ENCODE peak calls at places on chromosomes 7 and 10, in six cellular contexts. T, F, A, B, J and E are unnamed samples.

GRCh38 chr7:140209866-140210609 is 33.3 kb upstream of the KDM7A start:
- DNase-seq in F (no peak), T (no peak), A (peak), B (peak), J (no peak), E (peak)

GRCh38 chr10:100999742-101000601 is at the start of gene LZTS2:
- DNase-seq in J (peak), T (no peak), A (peak), F (no peak), B (no peak), E (peak)

GRCh38 chr10:102542800-102543418 is 39.1 kb downstream of the SUFU start:
- DNase-seq in T (no peak), J (peak), B (no peak), F (peak), A (no peak), E (no peak)

GRCh38 chr10:30718877-30719268 is 89.3 kb upstream of the LYZL2 start:
- DNase-seq in F (no peak), A (no peak), J (no peak), B (no peak), T (no peak), E (no peak)

GRCh38 chr7:138396251-138397070 is 63.6 kb upstream of the TRIM24 start:
- DNase-seq in A (no peak), F (no peak), B (peak), T (no peak), J (no peak), E (peak)

GRCh38 chr10:73871915-73872710 is 2.2 kb downstream of the CAMK2G start:
- DNase-seq in F (peak), T (no peak), B (no peak), J (no peak), A (no peak), E (no peak)

GRCh38 chr7:116138202-116138801 is 72.0 kb upstream of the TES start:
- DNase-seq in T (peak), B (no peak), F (peak), A (no peak), J (peak), E (no peak)

GRCh38 chr10:89352039-89352597 is 24.3 kb downstream of the IFIT3 start:
- DNase-seq in B (no peak), A (peak), T (no peak), J (peak), F (peak), E (peak)

GRCh38 chr7:75649462-75649861 is 89.3 kb downstream of the HIP1 start:
- DNase-seq in T (no peak), A (peak), B (no peak), F (no peak), J (peak), E (no peak)

GRCh38 chr7:9719303-9719702 is 1254.4 kb upstream of the PHF14 start:
- DNase-seq in J (no peak), B (no peak), T (no peak), A (no peak), F (no peak), E (no peak)

GRCh38 chr10:130660266-130660665 is 524.1 kb downstream of the GLRX3 start:
- DNase-seq in B (no peak), J (no peak), A (no peak), T (no peak), F (no peak), E (no peak)

GRCh38 chr10:34222359-34222758 is 592.7 kb downstream of the PARD3 start:
- DNase-seq in T (no peak), J (no peak), F (no peak), A (no peak), B (no peak), E (no peak)

GRCh38 chr7:107147464-107148214 is 21.2 kb upstream of the HBP1 start:
- DNase-seq in B (no peak), A (no peak), F (peak), T (peak), J (peak), E (no peak)

GRCh38 chr7:100736671-100737070 is 3.3 kb downstream of the ZAN start:
- DNase-seq in B (no peak), J (no peak), T (no peak), A (no peak), F (no peak), E (no peak)

GRCh38 chr7:38322461-38322860 is 49.0 kb upstream of the TARP start:
- DNase-seq in F (no peak), B (no peak), A (no peak), T (no peak), J (no peak), E (no peak)

GRCh38 chr10:100333106-100333505 is 3.1 kb upstream of the PKD2L1 start:
- DNase-seq in F (no peak), J (no peak), T (no peak), A (no peak), B (no peak), E (no peak)

GRCh38 chr7:159143780-159144755 is 599 bp downstream of the VIPR2 start:
- DNase-seq in F (no peak), A (no peak), T (peak), B (no peak), J (no peak), E (no peak)

GRCh38 chr7:108244110-108244509 is 113.9 kb upstream of the LAMB4 start:
- DNase-seq in A (no peak), T (no peak), F (no peak), J (no peak), B (no peak), E (no peak)

GRCh38 chr10:113492181-113492580 is 60.7 kb upstream of the HABP2 start:
- DNase-seq in J (no peak), A (no peak), F (no peak), B (no peak), T (no peak), E (no peak)

GRCh38 chr7:120273476-120273975 is 551 bp downstream of the KCND2 start:
- DNase-seq in B (peak), J (peak), T (no peak), F (no peak), A (no peak), E (no peak)

GRCh38 chr7:90311185-90311584 is 9.9 kb downstream of the FAM237B start:
- DNase-seq in A (no peak), F (no peak), J (no peak), B (no peak), T (no peak), E (no peak)

GRCh38 chr7:140541513-140542192 is 62.3 kb upstream of the MKRN1 start:
- DNase-seq in T (no peak), B (no peak), F (peak), A (peak), J (peak), E (peak)

GRCh38 chr7:148871551-148871950 is 12.5 kb downstream of the EZH2 start:
- DNase-seq in J (no peak), F (no peak), A (no peak), T (no peak), B (no peak), E (no peak)

GRCh38 chr10:71371750-71372166 is 25.0 kb upstream of the CDH23 start:
- DNase-seq in J (no peak), A (no peak), F (no peak), B (peak), T (no peak), E (no peak)

GRCh38 chr7:8991159-8991558 is 557.8 kb downstream of the NXPH1 start:
- DNase-seq in J (no peak), F (no peak), A (no peak), T (no peak), B (no peak), E (no peak)

GRCh38 chr7:48113270-48113669 is 24.2 kb downstream of the UPP1 start:
- DNase-seq in B (no peak), T (no peak), F (no peak), J (no peak), A (no peak), E (no peak)

GRCh38 chr10:119268871-119269506 is 61.6 kb downstream of the GRK5 start:
- DNase-seq in F (peak), J (no peak), A (no peak), B (peak), T (peak), E (no peak)

GRCh38 chr7:20435305-20435704 is 104.6 kb downstream of the ITGB8 start:
- DNase-seq in F (no peak), T (no peak), J (no peak), A (peak), B (no peak), E (peak)

GRCh38 chr10:101293007-101293723 is 60.8 kb upstream of the BTRC start:
- DNase-seq in B (no peak), J (no peak), A (no peak), F (no peak), T (no peak), E (no peak)

GRCh38 chr10:14185501-14186045 is 145.2 kb downstream of the FRMD4A start:
- DNase-seq in B (peak), J (peak), A (no peak), T (peak), F (peak), E (no peak)

GRCh38 chr7:78195281-78195680 is 396.7 kb downstream of the PHTF2 start:
- DNase-seq in B (no peak), J (no peak), T (no peak), A (no peak), F (no peak), E (no peak)

DNA sequence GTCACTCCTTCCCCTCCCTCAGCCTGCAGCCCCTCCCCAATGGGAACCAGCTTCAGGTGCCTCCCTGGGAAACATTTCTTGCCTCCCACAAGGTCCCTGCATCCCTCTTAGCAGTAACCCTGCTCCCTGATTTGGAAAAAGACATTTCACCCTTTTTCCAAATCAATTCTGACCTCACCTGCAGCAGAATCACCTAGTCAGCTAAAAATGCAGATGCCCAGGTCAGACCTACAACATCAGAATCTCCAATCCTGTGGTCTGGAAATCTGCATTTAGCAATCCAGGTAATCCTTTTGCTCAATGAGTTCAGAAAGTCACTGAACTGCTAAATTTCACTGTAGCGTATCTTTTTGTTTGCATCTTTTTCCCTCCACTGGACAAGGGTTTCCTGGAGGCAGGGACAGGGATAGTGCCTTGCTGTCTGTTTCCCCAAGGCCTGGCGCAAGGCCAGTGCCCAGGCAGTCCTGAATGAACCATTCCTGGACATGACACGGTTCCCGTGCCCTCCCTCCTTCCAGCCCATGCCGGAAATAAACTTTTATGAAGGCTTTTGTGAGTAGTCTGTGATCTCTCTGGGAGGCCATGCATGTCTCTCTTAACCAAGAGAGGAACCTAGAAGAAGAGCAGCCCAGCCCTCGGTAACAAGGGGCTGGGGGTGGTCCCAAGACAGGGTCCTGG is 44.0 kb downstream of the COL13A1 start:
- DNase-seq in A (peak), T (no peak), F (peak), J (peak), B (no peak), E (no peak)
- H3K27ac ChIP-seq in A (no peak), T (no peak), F (no peak), J (no peak), B (no peak), E (no peak)

DNA sequence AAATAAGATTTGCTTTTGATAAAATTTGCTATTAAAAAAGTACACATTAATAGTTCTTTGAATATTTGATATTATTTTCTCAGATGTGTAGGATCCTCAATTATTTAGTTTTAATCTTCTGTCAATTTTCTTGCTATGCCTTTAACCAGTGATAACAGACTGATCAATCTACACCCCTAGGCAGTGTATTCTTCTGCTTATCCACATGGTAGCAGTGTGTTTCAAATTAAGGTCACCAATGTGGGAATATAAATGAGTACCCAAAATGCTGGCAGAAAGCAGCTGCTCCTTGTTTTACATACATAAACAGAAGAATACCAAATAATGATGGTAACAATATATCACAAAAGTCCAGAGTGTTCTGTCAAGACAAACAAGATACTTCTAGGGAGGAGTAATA is 87.0 kb downstream of the SKAP2 start:
- DNase-seq in F (no peak), J (no peak), A (no peak), B (no peak), T (no peak), E (no peak)
- TF ChIP-seq CTCF in F (no peak), J (no peak), A (no peak), B (no peak), T (no peak), E (no peak)

GRCh38 chr10:3537518-3537917 is 247.5 kb downstream of the KLF6 start:
- DNase-seq in F (no peak), T (no peak), B (no peak), A (no peak), J (no peak), E (no peak)
- H3K27ac ChIP-seq in F (no peak), T (no peak), B (no peak), A (no peak), J (no peak), E (no peak)

GRCh38 chr7:103150192-103150591 is 1.3 kb upstream of the NAPEPLD start:
- DNase-seq in J (peak), A (no peak), F (no peak), B (no peak), T (no peak), E (no peak)

GRCh38 chr7:103148131-103148993 is 537 bp downstream of the NAPEPLD start:
- DNase-seq in F (no peak), T (no peak), J (peak), A (no peak), B (peak), E (no peak)

GRCh38 chr7:103149808-103150180 is 895 bp upstream of the NAPEPLD start:
- DNase-seq in J (no peak), F (no peak), B (no peak), T (no peak), A (no peak), E (no peak)

GRCh38 chr7:103154042-103154441 is 5.1 kb upstream of the NAPEPLD start:
- DNase-seq in B (no peak), T (no peak), F (no peak), A (no peak), J (no peak), E (no peak)

GRCh38 chr7:103148994-103149807 is at the start of gene NAPEPLD:
- DNase-seq in J (peak), B (peak), F (peak), T (peak), A (peak), E (peak)
- TF ChIP-seq CTCF in J (no peak), B (no peak), F (no peak), T (no peak), A (no peak), E (no peak)

DNA sequence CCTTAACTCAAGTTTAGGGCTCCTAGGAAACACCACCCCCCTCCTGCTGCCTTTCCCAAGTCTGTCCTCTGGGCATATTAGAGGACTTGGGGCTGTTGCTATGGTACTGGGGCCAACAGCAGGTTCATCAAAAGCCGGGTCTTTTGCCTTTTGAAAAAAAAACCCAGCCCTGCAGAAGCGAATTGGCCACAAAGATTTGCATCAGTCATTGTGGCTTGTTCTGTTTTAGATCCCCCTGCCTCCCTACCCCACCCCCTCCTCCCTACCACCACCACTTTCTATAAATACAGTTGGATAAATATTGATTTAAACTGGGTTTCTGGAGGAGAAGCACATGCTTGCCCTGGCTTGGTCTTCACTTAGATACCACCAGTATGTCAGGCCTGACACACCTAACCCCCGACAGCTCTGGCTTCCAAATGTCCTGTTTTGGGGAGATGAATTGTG is 7.0 kb downstream of the MXI1 start:
- DNase-seq in J (no peak), A (no peak), F (peak), T (peak), B (no peak), E (no peak)
- H3K27ac ChIP-seq in J (no peak), A (no peak), F (peak), T (no peak), B (no peak), E (peak)

GRCh38 chr10:48535416-48536225 is 69.3 kb downstream of the ARHGAP22 start:
- DNase-seq in J (no peak), T (no peak), A (no peak), F (no peak), B (no peak), E (peak)
- TF ChIP-seq CTCF in J (no peak), T (peak), A (no peak), F (no peak), B (peak), E (no peak)

DNA sequence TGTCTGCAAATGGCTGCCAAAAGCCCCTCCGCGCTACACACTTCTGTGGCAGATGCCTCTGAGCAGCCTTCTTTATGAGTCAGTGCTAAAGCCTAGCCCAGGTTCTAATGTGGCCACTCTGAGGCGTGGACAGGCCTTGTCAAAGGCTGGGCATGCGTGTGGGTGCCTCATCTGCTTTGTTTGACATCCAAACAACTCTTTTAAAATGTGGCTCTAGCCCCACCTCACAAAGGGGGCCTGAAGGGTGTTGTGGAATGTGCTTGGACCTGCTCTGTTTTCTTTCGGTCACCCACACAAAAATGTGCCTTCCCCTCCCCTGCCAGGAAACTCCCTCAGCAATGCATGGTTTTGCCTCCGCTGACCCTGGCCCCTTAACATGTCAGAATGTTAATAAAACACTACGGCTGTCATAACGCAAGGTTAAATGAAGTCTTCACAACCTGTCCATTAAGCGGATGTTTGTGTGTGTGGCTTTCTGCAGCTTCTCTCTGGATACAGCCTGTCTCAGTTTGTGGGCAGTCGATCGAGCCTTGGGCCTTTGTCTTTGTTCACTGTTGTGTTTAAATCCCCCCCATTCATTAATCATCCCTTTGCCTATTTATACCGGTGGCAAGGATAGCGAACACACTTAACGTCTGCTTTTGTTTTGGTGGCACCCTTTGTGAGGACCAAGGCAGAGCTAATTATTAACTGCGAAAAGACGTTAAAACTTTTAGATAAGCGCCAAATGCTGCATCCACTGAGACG is 718.9 kb downstream of the LRMDA start:
- DNase-seq in F (peak), B (no peak), T (no peak), J (peak), A (no peak), E (peak)
- H3K27ac ChIP-seq in F (no peak), B (no peak), T (no peak), J (no peak), A (no peak), E (peak)

GRCh38 chr7:128919881-128920789 is 9.6 kb upstream of the KCP start:
- DNase-seq in B (no peak), A (no peak), T (no peak), F (no peak), J (no peak), E (no peak)
- TF ChIP-seq CTCF in B (no peak), A (no peak), T (no peak), F (peak), J (no peak), E (no peak)

DNA sequence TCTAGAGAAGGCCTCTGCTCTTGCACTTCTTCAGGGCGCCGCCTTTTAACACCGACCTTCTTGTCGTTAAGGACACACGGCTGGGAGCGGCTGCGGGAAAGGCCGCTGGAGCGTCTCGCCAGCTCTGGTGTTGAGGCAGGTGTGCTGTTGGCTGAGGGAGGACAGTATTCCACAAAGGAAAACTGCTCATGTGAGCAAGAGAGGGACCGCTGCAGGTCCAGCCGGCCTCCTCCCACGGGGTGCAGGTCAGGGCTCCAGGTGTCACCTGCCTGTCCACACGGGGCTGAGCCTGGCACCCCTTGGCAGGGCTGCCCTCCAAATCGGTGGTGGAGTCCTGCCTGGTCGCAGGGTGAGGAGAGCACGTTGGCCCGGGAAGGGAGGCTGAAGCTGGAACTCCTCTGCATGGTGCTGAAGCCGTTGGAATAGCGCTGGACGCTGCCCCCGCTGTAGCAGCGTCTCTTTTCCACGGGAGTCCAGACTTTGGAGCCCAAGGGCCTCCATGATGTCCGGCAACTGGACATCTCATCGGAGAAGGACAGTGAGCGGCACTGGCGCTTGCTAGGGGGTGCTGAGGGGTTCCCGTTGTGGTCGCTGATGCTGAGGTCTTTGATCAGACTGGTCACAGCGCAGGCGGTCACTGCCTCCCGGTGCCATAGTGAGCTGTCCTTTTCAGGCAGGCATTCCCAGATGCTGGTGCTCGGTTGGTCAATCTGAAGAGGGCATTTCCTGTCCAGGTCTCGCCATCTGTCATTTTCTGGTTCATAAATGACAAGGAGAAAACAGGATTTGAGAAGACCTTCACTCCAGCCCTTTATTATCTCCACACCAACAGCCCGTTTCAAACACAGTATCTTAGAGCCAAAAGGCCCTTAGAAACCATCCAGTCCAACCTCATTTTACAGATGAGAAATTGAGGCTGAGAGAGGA is 62.3 kb downstream of the FAM53B start:
- DNase-seq in A (no peak), T (no peak), B (no peak), F (no peak), J (no peak), E (no peak)
- H3K27ac ChIP-seq in A (no peak), T (peak), B (no peak), F (no peak), J (no peak), E (no peak)